ENCODE peak calls at places on chromosomes 1 and 21, in ten cellular contexts. K, D, M, Q, O, E, Y, P, J and L are unnamed samples.

GRCh38 chr1:168709407-168709891 is 19.6 kb downstream of the DPT start:
- DNase-seq in J (peak; percentile 40), Y (no peak), Q (no peak), M (no peak), P (no peak), E (no peak), D (no peak), K (peak; percentile 100), O (no peak), L (no peak)

GRCh38 chr1:22053018-22053860 is 730 bp downstream of the CDC42 start:
- DNase-seq in K (peak; percentile 76), Q (peak; percentile 65), D (peak; percentile 21), M (peak; percentile 90), Y (peak; percentile 73), P (peak; percentile 77), O (no peak), E (peak; percentile 92), J (peak; percentile 88), L (peak; percentile 87)

GRCh38 chr1:110673197-110673701 is 1.5 kb downstream of the KCNA3 start:
- DNase-seq in K (no peak), Y (no peak), O (no peak), D (no peak), E (no peak), M (no peak), Q (no peak), J (no peak), P (no peak), L (no peak)

GRCh38 chr1:167601442-167602380 is 28.3 kb upstream of the RCSD1 start:
- DNase-seq in M (no peak), D (peak; percentile 22), K (peak; percentile 74), P (peak; percentile 74), J (no peak), Y (peak; percentile 99), E (no peak), Q (no peak), O (no peak), L (peak; percentile 80)

GRCh38 chr1:184393924-184394323 is 7.1 kb downstream of the C1orf21 start:
- DNase-seq in Y (no peak), Q (no peak), O (no peak), M (no peak), D (no peak), K (no peak), E (no peak), J (peak; percentile 30), P (no peak), L (no peak)

GRCh38 chr1:16131636-16132324 is 24.1 kb downstream of the EPHA2 start:
- DNase-seq in Q (no peak), P (no peak), J (no peak), K (no peak), E (peak; percentile 74), O (no peak), D (no peak), Y (no peak), M (no peak), L (no peak)

GRCh38 chr1:46822248-46822826 is 23.5 kb downstream of the CYP4B1 start:
- DNase-seq in J (no peak), P (no peak), K (no peak), Y (no peak), Q (no peak), O (no peak), E (no peak), M (no peak), D (no peak), L (no peak)

GRCh38 chr1:54277451-54278355 is 77.7 kb downstream of the MRPL37 start:
- DNase-seq in D (no peak), P (peak; percentile 39), E (peak; percentile 51), M (no peak), Q (no peak), K (no peak), Y (no peak), O (peak; percentile 19), J (peak; percentile 79), L (no peak)

GRCh38 chr1:116504308-116505156 is 66.3 kb downstream of the CD58 start:
- DNase-seq in P (peak; percentile 85), K (peak; percentile 92), J (peak; percentile 90), Q (no peak), M (no peak), O (peak; percentile 91), D (peak; percentile 30), E (peak; percentile 84), Y (peak; percentile 96), L (peak; percentile 83)

GRCh38 chr1:147542549-147542857 is 1.2 kb downstream of the BCL9 start:
- DNase-seq in M (no peak), Y (no peak), Q (no peak), D (no peak), O (no peak), E (no peak), J (no peak), P (no peak), K (no peak), L (no peak)

GRCh38 chr1:81174052-81174451 is 626.7 kb upstream of the ADGRL2 start:
- DNase-seq in O (no peak), E (no peak), Y (no peak), Q (no peak), J (peak; percentile 35), M (no peak), K (peak; percentile 81), P (no peak), D (no peak), L (no peak)

GRCh38 chr1:53598956-53599355 is 139.8 kb downstream of the DMRTB1 start:
- DNase-seq in E (no peak), P (no peak), Y (no peak), M (no peak), J (no peak), K (no peak), Q (no peak), D (no peak), O (no peak), L (peak; percentile 32)

GRCh38 chr21:25934771-25935224 is 200.0 kb downstream of the GABPA start:
- DNase-seq in P (peak; percentile 69), K (peak; percentile 99), D (peak; percentile 43), Y (no peak), Q (no peak), O (no peak), J (peak; percentile 99), M (no peak), E (peak; percentile 75), L (peak; percentile 64)

GRCh38 chr1:19433610-19433999 is 51.7 kb downstream of the CAPZB start:
- DNase-seq in M (no peak), J (peak; percentile 63), Q (no peak), E (no peak), O (no peak), D (no peak), P (no peak), K (no peak), Y (no peak), L (no peak)

GRCh38 chr1:52955129-52955970 is 28.3 kb downstream of the SCP2 start:
- DNase-seq in Y (no peak), M (no peak), E (no peak), J (peak; percentile 80), Q (peak; percentile 32), P (no peak), K (peak; percentile 97), D (no peak), O (no peak), L (no peak)

GRCh38 chr1:168466703-168467081 is 77.1 kb downstream of the XCL2 start:
- DNase-seq in J (no peak), O (peak; percentile 51), K (no peak), Q (no peak), D (no peak), Y (no peak), E (no peak), P (no peak), M (no peak), L (no peak)